ENCODE peak calls at places on chromosomes 7 and 10, in seven cellular contexts. K is Calu3; G is stimulated activated CD8-positive, alpha-beta memory T cell treated with anti-CD3 and anti-CD28 coated beads, Interleukin-4, amount 100 ng/mL, for 1 hour; U is tibial artery; T is IMR-90; H is lower leg skin; J is anterior cingulate cortex. A is an unnamed sample.

GRCh38 chr10:101099901-101100300 is 31.2 kb upstream of the TLX1 start:
- DNase-seq in K (no peak), G (no peak), U (no peak), T (no peak), H (no peak), J (no peak), A (no peak)

GRCh38 chr7:25886387-25887240 is 265.4 kb upstream of the NFE2L3 start:
- DNase-seq in K (no peak), G (no peak), U (no peak), T (no peak), H (no peak), J (no peak), A (no peak)

GRCh38 chr10:52316500-52316899 is 2.4 kb downstream of the DKK1 start:
- DNase-seq in K (no peak), G (no peak), U (no peak), T (no peak), H (no peak), J (no peak), A (no peak)

GRCh38 chr7:68176974-68177373 is 1180.3 kb downstream of the TYW1 start:
- DNase-seq in K (no peak), G (no peak), U (no peak), T (peak), H (peak), J (no peak), A (peak)

GRCh38 chr10:98269435-98269912 is 1.5 kb upstream of the LOXL4 start:
- DNase-seq in K (peak), G (no peak), U (peak), T (peak), H (no peak), J (no peak), A (no peak)

GRCh38 chr7:40674316-40674715 is 539.5 kb downstream of the SUGCT start:
- DNase-seq in K (no peak), G (no peak), U (no peak), T (no peak), H (no peak), J (no peak), A (no peak)

GRCh38 chr7:126803060-126803665 is 449.6 kb downstream of the GRM8 start:
- DNase-seq in K (peak), G (no peak), U (no peak), T (peak), H (peak), J (no peak), A (peak)

GRCh38 chr7:104976966-104977636 is 36.9 kb upstream of the KMT2E start:
- DNase-seq in K (no peak), G (no peak), U (no peak), T (no peak), H (no peak), J (no peak), A (no peak)

GRCh38 chr7:129401228-129401967 is 32.8 kb upstream of the STRIP2 start:
- DNase-seq in K (peak), G (no peak), U (no peak), T (no peak), H (no peak), J (no peak), A (no peak)

GRCh38 chr7:44387427-44387826 is 62.0 kb upstream of the CAMK2B start:
- DNase-seq in K (no peak), G (no peak), U (no peak), T (no peak), H (peak), J (no peak), A (peak)

GRCh38 chr7:39228946-39229345 is 251.2 kb downstream of the POU6F2 start:
- DNase-seq in K (no peak), G (no peak), U (no peak), T (peak), H (no peak), J (no peak), A (no peak)

GRCh38 chr10:12534824-12535223 is 185.5 kb downstream of the CAMK1D start:
- DNase-seq in K (peak), G (no peak), U (no peak), T (peak), H (no peak), J (no peak), A (no peak)

GRCh38 chr10:80186364-80187012 is 18.8 kb downstream of the ANXA11 start:
- DNase-seq in K (no peak), G (no peak), U (peak), T (no peak), H (no peak), J (no peak), A (no peak)

GRCh38 chr10:91197044-91197651 is 23.3 kb upstream of the PCGF5 start:
- DNase-seq in K (no peak), G (no peak), U (no peak), T (peak), H (no peak), J (no peak), A (no peak)

GRCh38 chr10:86682675-86683074 is 14.4 kb downstream of the LDB3 start:
- DNase-seq in K (no peak), G (no peak), U (no peak), T (no peak), H (no peak), J (no peak), A (no peak)

GRCh38 chr7:36175872-36176271 is 22.8 kb downstream of the EEPD1 start:
- DNase-seq in K (no peak), G (no peak), U (peak), T (no peak), H (peak), J (no peak), A (no peak)

GRCh38 chr10:91185239-91185875 is 35.1 kb upstream of the PCGF5 start:
- DNase-seq in K (peak), G (no peak), U (no peak), T (peak), H (no peak), J (no peak), A (no peak)

GRCh38 chr7:97021443-97022261 is 3.0 kb downstream of the DLX5 start:
- DNase-seq in K (no peak), G (no peak), U (no peak), T (no peak), H (no peak), J (no peak), A (no peak)

GRCh38 chr10:6465437-6465836 is 114.6 kb downstream of the PRKCQ start:
- DNase-seq in K (no peak), G (no peak), U (no peak), T (no peak), H (no peak), J (no peak), A (no peak)

GRCh38 chr7:108181073-108181985 is 51.2 kb upstream of the LAMB4 start:
- DNase-seq in K (peak), G (no peak), U (no peak), T (peak), H (no peak), J (no peak), A (peak)

GRCh38 chr7:99525713-99526440 is 21.4 kb downstream of the ZKSCAN5 start:
- DNase-seq in K (peak), G (no peak), U (peak), T (no peak), H (no peak), J (no peak), A (peak)

GRCh38 chr7:69825031-69825681 is 226.9 kb downstream of the AUTS2 start:
- DNase-seq in K (no peak), G (no peak), U (no peak), T (no peak), H (no peak), J (no peak), A (peak)

A was measured in NAMALWA.